ENCODE peak calls at places on chromosomes 3 and 15, in ten cellular contexts. X is stimulated activated CD8-positive, alpha-beta memory T cell treated with anti-CD3 and anti-CD28 coated beads, Interleukin-12 subunit alpha, Interleukin-12 subunit beta, amount 100 ng/mL, for 1 hour; K is left cardiac atrium; S is activated CD8-positive, alpha-beta memory T cell treated with anti-CD3 and anti-CD28 coated beads for 4 hours; C is activated effector memory CD4-positive, alpha-beta T cell treated with Interleukin-2 at 50 U/mL for 16 hours; E is activated naive CD8-positive, alpha-beta T cell treated with anti-CD3 and anti-CD28 coated beads for 36 hours; Y is cardiac fibroblast; L is memory B cell; D is lower leg skin; M is NCI-H1694. T is an unnamed sample.

GRCh38 chr3:16478516-16478915 is 35.0 kb downstream of the RFTN1 start:
- DNase-seq in X (no peak), K (no peak), S (no peak), C (no peak), E (no peak), Y (peak; percentile 88), L (no peak), D (no peak), M (no peak), T (no peak)

GRCh38 chr3:172516318-172517214 is 6.7 kb downstream of the TNFSF10 start:
- DNase-seq in X (no peak), K (peak; percentile 57), S (no peak), C (no peak), E (no peak), Y (peak; percentile 89), L (no peak), D (peak; percentile 90), M (no peak), T (no peak)

GRCh38 chr3:136350557-136350956 is 100.4 kb downstream of the PCCB start:
- DNase-seq in X (no peak), K (no peak), S (no peak), C (no peak), E (no peak), Y (peak; percentile 82), L (no peak), D (no peak), M (no peak), T (no peak)

GRCh38 chr3:122628567-122628966 is 51.1 kb downstream of the PARP15 start:
- DNase-seq in X (no peak), K (no peak), S (no peak), C (no peak), E (no peak), Y (no peak), L (no peak), D (no peak), M (no peak), T (no peak)

GRCh38 chr3:117059054-117059989 is 349.7 kb downstream of the TUSC7 start:
- DNase-seq in X (no peak), K (no peak), S (no peak), C (no peak), E (no peak), Y (peak; percentile 46), L (no peak), D (no peak), M (peak; percentile 27), T (peak; percentile 60)

GRCh38 chr3:106765342-106765741 is 611.9 kb upstream of the CCDC54 start:
- DNase-seq in X (no peak), K (no peak), S (no peak), C (no peak), E (no peak), Y (peak; percentile 93), L (no peak), D (no peak), M (no peak), T (no peak)

GRCh38 chr3:162007722-162008121 is 511.1 kb downstream of the OTOL1 start:
- DNase-seq in X (no peak), K (no peak), S (no peak), C (no peak), E (no peak), Y (no peak), L (no peak), D (no peak), M (no peak), T (no peak)

GRCh38 chr3:112351036-112351435 is 18.1 kb downstream of the CD200 start:
- DNase-seq in X (no peak), K (no peak), S (no peak), C (no peak), E (no peak), Y (no peak), L (no peak), D (no peak), M (no peak), T (no peak)

GRCh38 chr3:62554264-62554799 is 181.0 kb upstream of the FEZF2 start:
- DNase-seq in X (no peak), K (no peak), S (no peak), C (no peak), E (no peak), Y (peak; percentile 16), L (no peak), D (no peak), M (no peak), T (peak; percentile 1)

GRCh38 chr15:70023769-70024491 is 73.8 kb downstream of the TLE3 start:
- DNase-seq in X (no peak), K (peak; percentile 40), S (no peak), C (no peak), E (no peak), Y (peak; percentile 93), L (no peak), D (no peak), M (no peak), T (peak; percentile 75)

GRCh38 chr3:197397812-197398211 is 99.4 kb upstream of the DLG1 start:
- DNase-seq in X (no peak), K (no peak), S (no peak), C (no peak), E (no peak), Y (no peak), L (no peak), D (peak; percentile 86), M (no peak), T (no peak)

GRCh38 chr3:52346623-52347530 is 30.8 kb downstream of the DNAH1 start:
- DNase-seq in X (no peak), K (no peak), S (no peak), C (no peak), E (no peak), Y (peak; percentile 65), L (no peak), D (no peak), M (no peak), T (no peak)

GRCh38 chr3:94360982-94361381 is 298.1 kb downstream of the NSUN3 start:
- DNase-seq in X (no peak), K (peak; percentile 55), S (no peak), C (no peak), E (no peak), Y (peak; percentile 5), L (no peak), D (peak; percentile 91), M (no peak), T (no peak)

GRCh38 chr3:27746838-27747237 is 24.7 kb upstream of the EOMES start:
- DNase-seq in X (no peak), K (no peak), S (no peak), C (no peak), E (no peak), Y (no peak), L (no peak), D (no peak), M (no peak), T (no peak)

GRCh38 chr3:55329849-55330248 is 157.3 kb downstream of the WNT5A start:
- DNase-seq in X (no peak), K (no peak), S (no peak), C (no peak), E (no peak), Y (peak; percentile 71), L (no peak), D (no peak), M (no peak), T (peak; percentile 26)

GRCh38 chr3:140699516-140700231 is 21.8 kb downstream of the TRIM42 start:
- DNase-seq in X (no peak), K (no peak), S (no peak), C (no peak), E (no peak), Y (no peak), L (no peak), D (no peak), M (no peak), T (no peak)

GRCh38 chr3:40445062-40445461 is 12.1 kb upstream of the RPL14 start:
- DNase-seq in X (no peak), K (no peak), S (no peak), C (no peak), E (no peak), Y (no peak), L (no peak), D (no peak), M (no peak), T (no peak)

GRCh38 chr15:68487087-68487843 is 55.3 kb upstream of the ITGA11 start:
- DNase-seq in X (no peak), K (no peak), S (no peak), C (no peak), E (no peak), Y (peak; percentile 45), L (no peak), D (peak; percentile 78), M (no peak), T (no peak)

GRCh38 chr15:94509259-94509658 is 277.9 kb downstream of the MCTP2 start:
- DNase-seq in X (no peak), K (no peak), S (no peak), C (no peak), E (no peak), Y (no peak), L (no peak), D (no peak), M (no peak), T (no peak)

GRCh38 chr15:25437751-25438600 is 848 bp downstream of the UBE3A start:
- DNase-seq in X (peak; percentile 24), K (peak; percentile 64), S (peak; percentile 7), C (peak; percentile 35), E (peak; percentile 66), Y (peak; percentile 65), L (peak; percentile 54), D (peak; percentile 87), M (no peak), T (peak; percentile 76)

GRCh38 chr3:100697183-100697582 is 12.1 kb upstream of the TFG start:
- DNase-seq in X (no peak), K (no peak), S (no peak), C (no peak), E (no peak), Y (no peak), L (no peak), D (no peak), M (no peak), T (no peak)

GRCh38 chr3:60755094-60755493 is 496.2 kb downstream of the FHIT start:
- DNase-seq in X (no peak), K (no peak), S (no peak), C (no peak), E (no peak), Y (no peak), L (no peak), D (no peak), M (no peak), T (no peak)

GRCh38 chr15:80989110-80989517 is 505 bp downstream of the MESD start:
- DNase-seq in X (no peak), K (no peak), S (no peak), C (no peak), E (no peak), Y (no peak), L (no peak), D (no peak), M (no peak), T (no peak)